ENCODE peak calls at places on chromosomes 7 and 10, in seven cellular contexts. L is Peyer's patch, M is adrenal gland, T is endothelial cell of umbilical vein, S is heart left ventricle, U is HCT116, C is lower leg skin. R is an unnamed sample.
A peak's percentile ranks its signal among the peaks of the same experiment; 100 is the strongest.

GRCh38 chr10:44864042-44864436 is 47.1 kb upstream of the TMEM72 start:
- DNase-seq in C (peak; percentile 80), L (no peak), M (no peak), U (no peak), S (peak; percentile 45), T (peak; percentile 3), R (no peak)

GRCh38 chr10:130432271-130432670 is 296.1 kb downstream of the GLRX3 start:
- DNase-seq in T (no peak), U (no peak), C (peak; percentile 59), S (no peak), M (no peak), L (no peak), R (no peak)

GRCh38 chr10:29590598-29591415 is 44.0 kb downstream of the SVIL start:
- DNase-seq in L (no peak), C (no peak), U (peak; percentile 21), T (no peak), S (no peak), M (no peak), R (no peak)

GRCh38 chr7:110375068-110375467 is 715.9 kb upstream of the LRRN3 start:
- DNase-seq in C (no peak), M (no peak), S (no peak), U (no peak), L (no peak), T (no peak), R (no peak)

GRCh38 chr7:158497627-158498026 is 90.0 kb downstream of the PTPRN2 start:
- DNase-seq in C (no peak), U (no peak), T (no peak), S (no peak), L (no peak), M (no peak), R (no peak)

GRCh38 chr10:1402821-1403507 is 334.4 kb downstream of the ADARB2 start:
- DNase-seq in S (no peak), M (no peak), L (no peak), C (peak; percentile 83), U (no peak), T (no peak), R (no peak)

GRCh38 chr7:107170051-107170661 is 1.4 kb downstream of the HBP1 start:
- DNase-seq in C (no peak), U (no peak), L (no peak), S (no peak), T (no peak), M (no peak), R (no peak)

GRCh38 chr10:119680668-119681070 is 29.5 kb downstream of the BAG3 start:
- DNase-seq in C (no peak), S (peak; percentile 50), U (no peak), T (peak; percentile 60), M (no peak), L (no peak), R (no peak)

GRCh38 chr7:36473454-36474282 is 84.0 kb downstream of the ANLN start:
- DNase-seq in C (no peak), T (peak; percentile 40), L (peak; percentile 58), M (peak; percentile 62), U (peak; percentile 31), S (peak; percentile 31), R (peak; percentile 35)

GRCh38 chr7:27068316-27068715 is 27.5 kb downstream of the HOXA1 start:
- DNase-seq in L (no peak), T (no peak), M (no peak), U (no peak), C (no peak), S (no peak), R (no peak)

GRCh38 chr10:29525762-29526161 is 109.0 kb downstream of the SVIL start:
- DNase-seq in M (no peak), C (peak; percentile 29), L (no peak), U (no peak), T (no peak), S (no peak), R (no peak)

GRCh38 chr10:103235775-103236174 is 9.9 kb upstream of the RPEL1 start:
- DNase-seq in C (no peak), M (no peak), T (no peak), L (no peak), U (no peak), S (no peak), R (no peak)

GRCh38 chr10:127012769-127013152 is 107.5 kb downstream of the DOCK1 start:
- DNase-seq in L (peak; percentile 92), U (peak; percentile 18), T (peak; percentile 50), C (peak; percentile 93), M (peak; percentile 82), S (peak; percentile 90), R (peak; percentile 18)

GRCh38 chr7:138898255-138898654 is 82.9 kb downstream of the KIAA1549 start:
- DNase-seq in U (no peak), S (no peak), T (peak; percentile 63), C (no peak), M (no peak), L (no peak), R (peak; percentile 12)

GRCh38 chr10:18140957-18141888 is 999 bp downstream of the CACNB2 start:
- DNase-seq in L (peak; percentile 46), U (no peak), S (peak; percentile 28), T (no peak), M (no peak), C (no peak), R (no peak)
- TF ChIP-seq POLR2A in L (no peak), U (no peak), S (no peak), T (no peak), M (no peak), C (no peak), R (no peak)

GRCh38 chr7:102395958-102396709 is at the start of gene PRKRIP1:
- DNase-seq in U (peak; percentile 82), S (peak; percentile 88), M (peak; percentile 97), L (peak; percentile 88), C (peak; percentile 94), T (peak; percentile 92), R (peak; percentile 92)
- TF ChIP-seq POLR2A in U (no peak), S (no peak), M (peak; percentile 86), L (peak; percentile 24), C (no peak), T (peak; percentile 83), R (peak; percentile 7)

GRCh38 chr10:76070861-76071260 is 639.4 kb downstream of the LRMDA start:
- DNase-seq in S (no peak), C (no peak), L (no peak), M (no peak), U (no peak), T (no peak), R (no peak)
- TF ChIP-seq POLR2A in S (no peak), C (no peak), L (no peak), M (no peak), U (no peak), T (no peak), R (no peak)

GRCh38 chr10:121567569-121567968 is 30.7 kb downstream of the FGFR2 start:
- DNase-seq in T (no peak), L (no peak), M (no peak), S (no peak), U (no peak), C (no peak), R (no peak)

GRCh38 chr10:121570316-121570715 is 27.9 kb downstream of the FGFR2 start:
- DNase-seq in L (no peak), U (no peak), T (no peak), S (no peak), M (no peak), C (no peak), R (no peak)

DNA sequence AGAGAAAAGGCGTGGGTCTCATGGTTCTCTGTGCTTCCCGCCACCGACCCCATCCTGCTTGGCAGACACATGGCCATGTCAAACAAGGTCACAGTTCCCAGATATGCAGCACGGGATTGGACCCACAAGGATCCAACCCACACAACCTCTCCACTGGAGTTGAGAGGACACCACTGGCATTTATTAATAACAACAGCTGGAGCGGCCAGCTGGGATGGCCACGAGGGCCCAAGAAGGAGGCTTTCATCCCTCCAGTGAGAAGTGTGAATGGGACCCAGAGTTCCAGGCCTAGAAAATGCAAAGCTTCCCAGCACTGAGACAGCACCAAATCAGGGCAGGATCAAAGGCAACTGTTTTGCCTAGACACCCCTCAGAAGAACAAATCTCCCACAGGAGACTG is 31.5 kb downstream of the FGFR2 start:
- DNase-seq in L (no peak), U (no peak), S (no peak), T (no peak), C (no peak), M (no peak), R (no peak)
- TF ChIP-seq POLR2A in L (no peak), U (no peak), S (no peak), T (no peak), C (no peak), M (no peak), R (no peak)

DNA sequence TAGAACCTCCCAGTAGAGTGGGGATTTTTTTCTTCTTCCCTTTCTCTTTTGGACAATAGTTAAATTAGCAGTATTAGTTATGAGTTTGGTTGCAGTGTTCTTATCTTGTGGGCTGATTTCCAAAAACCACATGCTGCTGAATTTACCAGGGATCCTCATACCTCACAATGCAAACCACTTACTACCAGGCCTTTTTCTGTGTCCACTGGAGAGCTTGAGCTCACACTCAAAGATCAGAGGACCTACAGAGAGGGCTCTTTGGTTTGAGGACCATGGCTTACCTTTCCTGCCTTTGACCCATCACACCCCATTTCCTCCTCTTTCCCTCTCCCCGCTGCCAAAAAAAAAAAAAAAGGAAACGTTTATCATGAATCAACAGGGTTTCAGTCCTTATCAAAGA is 5.4 kb downstream of the OPN1SW start:
- DNase-seq in L (no peak), M (no peak), U (no peak), C (no peak), T (peak; percentile 33), S (no peak), R (no peak)
- TF ChIP-seq POLR2A in L (no peak), M (no peak), U (no peak), C (no peak), T (no peak), S (no peak), R (no peak)

GRCh38 chr7:45646996-45647411 is 72.8 kb downstream of the ADCY1 start:
- DNase-seq in T (no peak), M (peak; percentile 89), S (no peak), C (peak; percentile 59), U (no peak), L (no peak), R (no peak)
- TF ChIP-seq POLR2A in T (no peak), M (no peak), S (no peak), C (no peak), U (no peak), L (no peak), R (no peak)

GRCh38 chr7:98879989-98880337 is 1.6 kb downstream of the TRRAP start:
- DNase-seq in S (no peak), M (no peak), L (no peak), T (no peak), C (peak; percentile 42), U (no peak), R (no peak)

GRCh38 chr7:98877146-98877545 is 1.2 kb upstream of the TRRAP start:
- DNase-seq in S (no peak), L (no peak), U (no peak), T (no peak), C (peak; percentile 74), M (no peak), R (no peak)

GRCh38 chr7:98879198-98879988 is 1.1 kb downstream of the TRRAP start:
- DNase-seq in M (peak; percentile 59), L (peak; percentile 58), C (no peak), U (peak; percentile 27), T (no peak), S (peak; percentile 34), R (no peak)

GRCh38 chr7:98877692-98878364 is 504 bp upstream of the TRRAP start:
- DNase-seq in L (no peak), C (peak; percentile 78), S (no peak), U (no peak), M (peak; percentile 55), T (no peak), R (no peak)

GRCh38 chr7:98878365-98879197 is at the start of gene TRRAP:
- DNase-seq in T (peak; percentile 65), L (peak; percentile 79), U (no peak), C (peak; percentile 92), S (peak; percentile 83), M (peak; percentile 78), R (peak; percentile 85)
- TF ChIP-seq POLR2A in T (peak; percentile 26), L (peak; percentile 49), U (peak; percentile 20), C (no peak), S (no peak), M (peak; percentile 35), R (peak; percentile 40)

R was measured in H54.